ENCODE peak calls at places on chromosomes 5 and 9, in seven cellular contexts. Y is prostate gland, O is fibroblast of lung, N is breast epithelium, F is astrocyte, X is DND-41, D is small intestine. K is an unnamed sample.

GRCh38 chr5:6472792-6473191 is 24.1 kb downstream of the UBE2QL1 start:
- DNase-seq in Y (no peak), D (no peak), N (no peak), O (no peak), F (no peak), X (no peak), K (no peak)

GRCh38 chr9:129876815-129877214 is 41.6 kb downstream of the USP20 start:
- DNase-seq in D (no peak), O (no peak), F (no peak), N (no peak), X (no peak), Y (no peak), K (no peak)

GRCh38 chr5:34706084-34706483 is 50.0 kb downstream of the RAI14 start:
- DNase-seq in D (no peak), N (no peak), F (peak; percentile 47), Y (no peak), X (no peak), O (no peak), K (no peak)

GRCh38 chr9:133275105-133276000 is at the start of gene ABO:
- DNase-seq in X (no peak), O (no peak), Y (no peak), D (peak; percentile 55), F (no peak), N (no peak), K (no peak)

GRCh38 chr9:118609355-118610044 is 759.7 kb downstream of the BRINP1 start:
- DNase-seq in D (no peak), Y (no peak), O (no peak), X (no peak), F (peak; percentile 43), N (no peak), K (no peak)

GRCh38 chr9:14260101-14260500 is 53.8 kb downstream of the NFIB start:
- DNase-seq in Y (no peak), O (peak; percentile 14), X (no peak), D (peak; percentile 57), N (no peak), F (no peak), K (no peak)

GRCh38 chr9:71302776-71303175 is 181.4 kb upstream of the TRPM3 start:
- DNase-seq in D (no peak), O (no peak), F (no peak), Y (no peak), X (no peak), N (no peak), K (no peak)

GRCh38 chr9:21841133-21841532 is 38.7 kb downstream of the MTAP start:
- DNase-seq in Y (no peak), X (no peak), N (no peak), D (no peak), O (no peak), F (no peak), K (no peak)

GRCh38 chr5:141513627-141514329 is 24.9 kb downstream of the PCDHGC5 start:
- DNase-seq in D (peak; percentile 8), X (no peak), O (peak; percentile 79), Y (peak; percentile 70), N (peak; percentile 66), F (peak; percentile 88), K (peak; percentile 91)

GRCh38 chr5:124677999-124678385 is 68.4 kb downstream of the ZNF608 start:
- DNase-seq in X (no peak), O (no peak), N (no peak), F (no peak), D (no peak), Y (no peak), K (no peak)

GRCh38 chr5:36953043-36953442 is 76.5 kb downstream of the NIPBL start:
- DNase-seq in N (no peak), F (no peak), D (no peak), Y (no peak), O (no peak), X (no peak), K (no peak)

GRCh38 chr5:54616031-54616430 is 98.5 kb downstream of the SNX18 start:
- DNase-seq in N (no peak), X (no peak), Y (peak; percentile 46), O (peak; percentile 88), F (peak; percentile 67), D (no peak), K (no peak)

GRCh38 chr5:141898448-141899094 is 20.4 kb upstream of the PCDH1 start:
- DNase-seq in F (no peak), O (no peak), Y (no peak), N (no peak), X (no peak), D (no peak), K (no peak)

GRCh38 chr5:89064691-89065207 is 181.8 kb upstream of the MEF2C start:
- DNase-seq in N (no peak), O (no peak), Y (no peak), F (peak; percentile 14), X (no peak), D (no peak), K (no peak)

GRCh38 chr5:160211352-160211751 is 18.0 kb upstream of the FABP6 start:
- DNase-seq in X (no peak), N (no peak), O (no peak), Y (no peak), F (no peak), D (peak; percentile 80), K (no peak)

GRCh38 chr9:84701801-84702200 is 32.3 kb downstream of the NTRK2 start:
- DNase-seq in N (no peak), X (no peak), O (no peak), D (no peak), Y (no peak), F (no peak), K (no peak)

GRCh38 chr5:31478901-31479300 is 53.0 kb downstream of the DROSHA start:
- DNase-seq in D (no peak), O (no peak), N (no peak), F (no peak), X (no peak), Y (no peak), K (no peak)

GRCh38 chr5:95842955-95843544 is 20.5 kb upstream of the GLRX start:
- DNase-seq in Y (no peak), F (peak; percentile 87), X (peak; percentile 81), O (peak; percentile 74), N (no peak), D (no peak), K (peak; percentile 54)

GRCh38 chr9:118418887-118419620 is 714.9 kb downstream of the TLR4 start:
- DNase-seq in X (no peak), F (peak; percentile 58), N (no peak), D (peak; percentile 84), Y (no peak), O (no peak), K (no peak)

GRCh38 chr9:77820293-77820954 is 172.3 kb upstream of the GNA14 start:
- DNase-seq in X (no peak), N (no peak), F (peak; percentile 74), D (no peak), O (peak; percentile 55), Y (no peak), K (no peak)

GRCh38 chr5:86929123-86929766 is 311.5 kb downstream of the COX7C start:
- DNase-seq in D (no peak), Y (no peak), N (no peak), X (no peak), F (no peak), O (no peak), K (no peak)

GRCh38 chr9:136984464-136985026 is 1.8 kb downstream of the LCNL1 start:
- DNase-seq in Y (no peak), F (no peak), O (no peak), N (no peak), D (no peak), X (no peak), K (no peak)

GRCh38 chr9:136983611-136984314 is 970 bp downstream of the LCNL1 start:
- DNase-seq in O (no peak), N (no peak), D (no peak), F (no peak), X (no peak), Y (no peak), K (no peak)

GRCh38 chr9:136981588-136982231 is 1.1 kb upstream of the LCNL1 start:
- DNase-seq in Y (no peak), N (no peak), D (no peak), F (no peak), O (no peak), X (no peak), K (no peak)

GRCh38 chr9:136982232-136983051 is at the start of gene LCNL1:
- DNase-seq in N (no peak), O (no peak), Y (no peak), F (no peak), D (no peak), X (no peak), K (no peak)

DNA sequence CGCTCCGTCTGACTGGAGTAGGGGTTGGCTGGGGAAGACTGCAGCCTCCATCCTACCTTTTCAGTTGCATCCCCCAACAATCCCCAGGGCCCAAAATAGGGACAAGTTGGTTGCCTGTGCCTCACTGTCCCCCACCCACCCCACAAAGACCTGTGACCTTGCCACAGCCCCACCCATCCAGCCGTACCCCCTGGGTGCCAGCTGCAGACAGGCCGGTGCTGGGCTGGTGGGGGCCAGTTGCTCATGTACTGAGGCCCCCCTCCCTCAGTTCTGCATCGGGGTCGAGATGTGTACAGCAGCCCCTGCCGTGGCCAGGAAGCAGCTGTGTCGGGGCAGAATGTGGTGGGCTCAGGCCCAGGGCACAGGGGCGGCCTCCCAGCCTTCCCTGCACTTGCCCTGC is 374 bp downstream of the LCNL1 start:
- DNase-seq in Y (no peak), F (no peak), N (no peak), O (no peak), X (no peak), D (no peak), K (no peak)
- H3K27ac ChIP-seq in Y (no peak overlapping the region), F (no peak overlapping the region), N (no peak overlapping the region), O (no peak overlapping the region), X (no peak overlapping the region), D (no peak overlapping the region), K (no peak overlapping the region)

GRCh38 chr5:150901446-150901845 is 3.3 kb downstream of the ZNF300 start:
- DNase-seq in N (no peak), O (no peak), F (no peak), D (no peak), Y (no peak), X (no peak), K (no peak)
- H3K36me3 ChIP-seq in N (peaks cover 23% of the 10 kb centered on the region), O (peaks cover 8% of the 10 kb centered on the region), F (peaks cover 35% of the 10 kb centered on the region), D (no peaks in the 10 kb centered on the region), Y (no peaks in the 10 kb centered on the region), X (no peaks in the 10 kb centered on the region), K (no peaks in the 10 kb centered on the region)

GRCh38 chr5:39843767-39844166 is 419.0 kb upstream of the DAB2 start:
- DNase-seq in Y (no peak), F (no peak), X (no peak), N (no peak), O (no peak), D (no peak), K (no peak)
- H3K27ac ChIP-seq in Y (no peak overlapping the region), F (no peak overlapping the region), X (no peak overlapping the region), N (no peak overlapping the region), O (no peak overlapping the region), D (no peak overlapping the region), K (no peak overlapping the region)

DNA sequence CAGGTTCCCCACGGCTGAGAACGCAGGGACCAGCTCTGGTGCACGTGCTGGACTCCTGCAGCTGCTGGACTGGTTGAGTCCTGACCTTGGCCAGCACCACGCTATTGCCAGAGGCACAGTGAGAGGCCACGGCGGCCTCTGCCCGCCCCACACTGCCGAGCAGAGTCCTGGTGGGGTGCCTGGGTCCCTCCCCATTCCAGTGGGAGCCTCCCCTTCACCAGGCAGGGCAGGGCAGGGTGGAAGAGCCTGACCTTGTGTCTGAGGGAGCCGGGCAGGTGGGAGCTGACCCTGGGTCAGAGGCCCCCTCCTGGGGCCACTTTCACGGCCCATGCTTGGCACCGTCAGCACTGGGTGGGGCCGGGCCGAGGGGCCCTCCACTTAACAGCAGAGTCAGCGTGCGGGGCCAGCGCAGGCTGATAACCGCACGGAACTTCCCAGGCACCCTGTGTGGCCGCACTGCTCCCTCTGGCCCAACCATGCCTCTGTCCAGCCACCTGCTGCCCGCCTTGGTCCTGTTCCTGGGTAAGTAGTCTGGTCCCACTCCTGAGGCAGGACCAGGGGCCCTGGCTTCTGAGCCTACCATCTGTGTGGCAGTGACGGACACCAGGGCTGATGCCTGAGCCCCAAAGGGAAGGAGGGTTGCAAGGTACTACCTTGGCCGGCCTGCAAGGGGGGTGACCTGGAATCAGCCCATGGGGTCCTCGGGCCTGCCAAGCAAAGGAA is at the start of gene MAMDC4:
- DNase-seq in N (no peak), D (peak; percentile 27), Y (no peak), X (no peak), F (no peak), O (no peak), K (no peak)
- H3K36me3 ChIP-seq in N (no peaks in the 10 kb centered on the region), D (no peaks in the 10 kb centered on the region), Y (no peaks in the 10 kb centered on the region), X (peaks cover 23% of the 10 kb centered on the region), F (no peaks in the 10 kb centered on the region), O (peaks cover 15% of the 10 kb centered on the region), K (no peaks in the 10 kb centered on the region)